ENCODE peak calls at places on chromosomes 1 and 21, in seven cellular contexts. Q is GM10248; H is HL-60; F is activated effector memory CD4-positive, alpha-beta T cell treated with Interleukin-2 at 50 U/mL for 16 hours; Z is body of pancreas; U is NCI-H446; O is endodermal cell. K is an unnamed sample.

GRCh38 chr21:45825209-45825602 is 156.4 kb upstream of the COL6A1 start:
- DNase-seq in Q (no peak), U (no peak), O (no peak), Z (no peak), H (no peak), F (no peak), K (no peak)

GRCh38 chr1:30446100-30446499 is 277.3 kb downstream of the MATN1 start:
- DNase-seq in Z (no peak), Q (no peak), O (peak; percentile 34), H (no peak), U (no peak), F (no peak), K (no peak)

GRCh38 chr1:67429528-67430357 is 459 bp downstream of the SERBP1 start:
- DNase-seq in H (no peak), O (peak; percentile 57), Z (peak; percentile 23), F (no peak), U (peak; percentile 16), Q (no peak), K (peak; percentile 72)

GRCh38 chr1:199302554-199302953 is 663.7 kb downstream of the PTPRC start:
- DNase-seq in F (no peak), H (no peak), Z (no peak), U (no peak), O (no peak), Q (no peak), K (no peak)

GRCh38 chr1:167297222-167298214 is 76.8 kb downstream of the POU2F1 start:
- DNase-seq in Q (no peak), F (no peak), H (peak; percentile 38), U (no peak), Z (peak; percentile 69), O (no peak), K (peak; percentile 47)

GRCh38 chr1:87221008-87221407 is 107.7 kb upstream of the LMO4 start:
- DNase-seq in Z (no peak), O (no peak), U (no peak), H (no peak), Q (no peak), F (no peak), K (no peak)

GRCh38 chr1:27994060-27994459 is 34.3 kb downstream of the XKR8 start:
- DNase-seq in O (no peak), Q (no peak), Z (no peak), H (peak; percentile 34), U (peak; percentile 31), F (no peak), K (no peak)

GRCh38 chr1:204463125-204464060 is 31.2 kb downstream of the PIK3C2B start:
- DNase-seq in U (peak; percentile 70), F (no peak), H (no peak), Z (no peak), O (no peak), Q (no peak), K (no peak)

GRCh38 chr1:59498640-59499039 is 201.7 kb downstream of the FGGY start:
- DNase-seq in H (no peak), O (no peak), F (no peak), Q (no peak), Z (peak; percentile 55), U (peak; percentile 69), K (no peak)

GRCh38 chr21:44912158-44912473 is 8.6 kb downstream of the ITGB2 start:
- DNase-seq in H (no peak), U (no peak), Q (no peak), Z (no peak), F (no peak), O (no peak), K (no peak)

GRCh38 chr1:7447093-7447492 is 324.0 kb upstream of the VAMP3 start:
- DNase-seq in O (no peak), Q (no peak), U (peak; percentile 7), H (no peak), F (no peak), Z (peak; percentile 36), K (no peak)

GRCh38 chr1:75937034-75937433 is 4.8 kb upstream of the ASB17 start:
- DNase-seq in Q (no peak), F (no peak), H (no peak), Z (no peak), O (no peak), U (no peak), K (no peak)

GRCh38 chr1:151405167-151405951 is 6.0 kb downstream of the PSMB4 start:
- DNase-seq in H (no peak), O (no peak), F (no peak), Q (no peak), U (no peak), Z (no peak), K (no peak)

GRCh38 chr1:53860967-53861411 is 22.9 kb upstream of the NDC1 start:
- DNase-seq in Q (peak; percentile 58), F (peak; percentile 6), U (peak; percentile 83), H (peak; percentile 41), O (peak; percentile 76), Z (peak; percentile 30), K (peak; percentile 90)

GRCh38 chr1:109619655-109620395 is at the start of gene AMPD2:
- DNase-seq in O (peak; percentile 91), Q (peak; percentile 91), H (peak; percentile 84), U (peak; percentile 77), Z (peak; percentile 93), F (peak; percentile 60), K (peak; percentile 94)

GRCh38 chr1:89126234-89126580 is 293 bp upstream of the GBP2 start:
- DNase-seq in O (no peak), F (no peak), U (no peak), H (no peak), Q (no peak), Z (no peak), K (no peak)

GRCh38 chr1:228445867-228446584 is 29.4 kb upstream of the TRIM17 start:
- DNase-seq in H (peak; percentile 10), F (no peak), Q (peak; percentile 78), U (no peak), O (peak; percentile 81), Z (peak; percentile 30), K (no peak)

GRCh38 chr1:202687819-202688218 is 22.4 kb downstream of the SYT2 start:
- DNase-seq in U (no peak), O (no peak), H (no peak), Z (no peak), Q (no peak), F (no peak), K (no peak)

GRCh38 chr1:93594603-93594880 is 87.1 kb downstream of the BCAR3 start:
- DNase-seq in H (no peak), U (no peak), Q (no peak), O (no peak), Z (no peak), F (no peak), K (no peak)

GRCh38 chr1:109247401-109248365 is 1.7 kb upstream of the CELSR2 start:
- DNase-seq in H (no peak), O (no peak), Z (no peak), Q (no peak), U (no peak), F (no peak), K (no peak)

GRCh38 chr1:43367026-43367903 is 546 bp downstream of the ELOVL1 start:
- DNase-seq in Q (peak; percentile 81), F (no peak), U (peak; percentile 49), Z (peak; percentile 20), H (no peak), O (no peak), K (peak; percentile 91)

GRCh38 chr21:23699402-23699801 is 1907.9 kb downstream of the MRPL39 start:
- DNase-seq in O (no peak), Q (no peak), U (no peak), H (no peak), Z (no peak), F (no peak), K (no peak)

GRCh38 chr1:43129334-43129733 is 42.8 kb downstream of the EBNA1BP2 start:
- DNase-seq in Z (no peak), U (no peak), F (no peak), Q (no peak), O (no peak), H (no peak), K (no peak)

GRCh38 chr1:924619-925323 is 1.0 kb downstream of the SAMD11 start:
- DNase-seq in Z (peak; percentile 27), F (no peak), O (peak; percentile 84), U (peak; percentile 60), Q (no peak), H (no peak), K (no peak)

GRCh38 chr1:30966690-30967369 is 58.3 kb upstream of the SDC3 start:
- DNase-seq in F (no peak), O (no peak), U (peak; percentile 89), H (no peak), Z (peak; percentile 30), Q (no peak), K (no peak)

GRCh38 chr1:25703671-25704637 is 87.4 kb downstream of the MAN1C1 start:
- DNase-seq in Q (no peak), H (no peak), U (peak; percentile 38), Z (peak; percentile 34), O (no peak), F (peak; percentile 9), K (no peak)

GRCh38 chr1:225834417-225835329 is 24.7 kb downstream of the EPHX1 start:
- DNase-seq in F (no peak), O (no peak), Z (peak; percentile 71), U (peak; percentile 99), H (no peak), Q (no peak), K (no peak)

GRCh38 chr1:3777078-3777547 is 4.6 kb downstream of the SMIM1 start:
- DNase-seq in F (no peak), O (peak; percentile 45), H (no peak), Q (no peak), Z (no peak), U (peak; percentile 34), K (no peak)

K was measured in Karpas-422.